ENCODE peak calls at places on chromosomes 4 and X, in five cellular contexts. T, Y, W, S and O are unnamed samples.

GRCh38 chr4:108118505-108118904 is 50.2 kb downstream of the LEF1 start:
- DNase-seq in T (no peak), S (peak; percentile 22), W (no peak), Y (no peak), O (no peak)

GRCh38 chr4:186536285-186536684 is 19.1 kb downstream of the MTNR1A start:
- DNase-seq in T (no peak), W (no peak), S (no peak), Y (no peak), O (no peak)

GRCh38 chrX:137428777-137429564 is 137.0 kb upstream of the ZIC3 start:
- DNase-seq in T (no peak), W (no peak), Y (no peak), S (no peak), O (no peak)

GRCh38 chrX:10759400-10759799 is 139.0 kb upstream of the MID1 start:
- DNase-seq in Y (no peak), S (no peak), W (no peak), T (no peak), O (no peak)

GRCh38 chr4:114494257-114494803 is 104.3 kb upstream of the UGT8 start:
- DNase-seq in S (no peak), T (no peak), W (no peak), Y (no peak), O (no peak)

GRCh38 chr4:156933633-156934258 is 37.9 kb downstream of the PDGFC start:
- DNase-seq in W (no peak), T (peak; percentile 99), Y (peak; percentile 24), S (peak; percentile 86), O (peak; percentile 79)

GRCh38 chrX:11254417-11255109 is 38.6 kb upstream of the AMELX start:
- DNase-seq in W (no peak), Y (no peak), S (no peak), T (no peak), O (no peak)

GRCh38 chrX:137929951-137930350 is 364.0 kb downstream of the ZIC3 start:
- DNase-seq in T (no peak), W (no peak), S (no peak), Y (no peak), O (no peak)

GRCh38 chrX:46588263-46588662 is 14.7 kb downstream of the CHST7 start:
- DNase-seq in W (no peak), Y (peak; percentile 53), T (no peak), S (peak; percentile 82), O (no peak)

GRCh38 chr4:118112647-118113046 is 78.4 kb downstream of the NDST3 start:
- DNase-seq in Y (no peak), T (peak; percentile 2), W (no peak), S (peak; percentile 16), O (peak; percentile 5)

GRCh38 chr4:74096265-74096980 is 2.6 kb downstream of the CXCL2 start:
- DNase-seq in S (no peak), Y (no peak), T (no peak), W (no peak), O (no peak)

GRCh38 chr4:78518551-78518950 is 33.0 kb upstream of the ANXA3 start:
- DNase-seq in W (no peak), T (no peak), S (no peak), Y (no peak), O (no peak)

GRCh38 chrX:69724307-69724706 is 108.4 kb downstream of the EDA start:
- DNase-seq in W (no peak), Y (no peak), S (no peak), T (no peak), O (no peak)

GRCh38 chrX:49171752-49172279 is at the start of gene PLP2:
- DNase-seq in S (peak; percentile 46), Y (no peak), T (no peak), W (peak; percentile 79), O (no peak)

GRCh38 chrX:21524008-21524407 is 134.1 kb downstream of the KLHL34 start:
- DNase-seq in Y (no peak), S (no peak), T (no peak), W (no peak), O (no peak)

GRCh38 chrX:153457136-153457825 is 11.4 kb upstream of the TREX2 start:
- DNase-seq in Y (no peak), S (no peak), T (no peak), W (no peak), O (no peak)

GRCh38 chr4:101398807-101399206 is 51.5 kb upstream of the PPP3CA start:
- DNase-seq in T (no peak), Y (no peak), W (no peak), S (no peak), O (no peak)

GRCh38 chr4:174214102-174214878 is 69.2 kb downstream of the FBXO8 start:
- DNase-seq in T (no peak), S (no peak), W (no peak), Y (no peak), O (no peak)

DNA sequence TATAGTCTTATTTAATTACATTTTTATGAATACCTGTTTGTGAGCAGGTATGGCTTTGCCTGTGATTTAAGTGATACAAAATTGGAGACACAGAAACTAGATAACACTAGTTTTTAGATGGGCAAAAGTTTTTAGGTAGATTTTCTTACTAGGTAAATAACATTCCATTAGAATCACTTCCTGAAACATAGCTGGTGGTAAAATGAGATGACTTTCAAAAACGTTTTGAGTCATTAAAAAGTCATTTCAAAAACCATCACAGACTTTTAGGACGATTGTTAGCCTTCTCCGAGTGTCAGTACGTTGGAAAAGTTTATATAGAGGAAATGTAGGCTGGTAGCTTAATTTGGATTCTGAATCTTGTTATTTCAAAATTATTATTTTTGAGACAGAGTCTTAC is 18.3 kb downstream of the PTTG2 start:
- DNase-seq in T (no peak), W (no peak), Y (no peak), S (no peak), O (no peak)
- H3K4me3 ChIP-seq in T (peak overlapping the region; percentile 77), W (no peak overlapping the region), Y (peak overlapping the region; percentile 66), S (peak overlapping the region; percentile 62), O (peak overlapping the region; percentile 54)

GRCh38 chr4:82578935-82579334 is 17.1 kb upstream of the TMEM150C start:
- DNase-seq in Y (no peak), S (no peak), W (no peak), T (no peak), O (no peak)
- TF ChIP-seq CTCF in Y (peak; percentile 30), S (peak; percentile 36), W (no peak), T (peak; percentile 45), O (peak; percentile 34)

DNA sequence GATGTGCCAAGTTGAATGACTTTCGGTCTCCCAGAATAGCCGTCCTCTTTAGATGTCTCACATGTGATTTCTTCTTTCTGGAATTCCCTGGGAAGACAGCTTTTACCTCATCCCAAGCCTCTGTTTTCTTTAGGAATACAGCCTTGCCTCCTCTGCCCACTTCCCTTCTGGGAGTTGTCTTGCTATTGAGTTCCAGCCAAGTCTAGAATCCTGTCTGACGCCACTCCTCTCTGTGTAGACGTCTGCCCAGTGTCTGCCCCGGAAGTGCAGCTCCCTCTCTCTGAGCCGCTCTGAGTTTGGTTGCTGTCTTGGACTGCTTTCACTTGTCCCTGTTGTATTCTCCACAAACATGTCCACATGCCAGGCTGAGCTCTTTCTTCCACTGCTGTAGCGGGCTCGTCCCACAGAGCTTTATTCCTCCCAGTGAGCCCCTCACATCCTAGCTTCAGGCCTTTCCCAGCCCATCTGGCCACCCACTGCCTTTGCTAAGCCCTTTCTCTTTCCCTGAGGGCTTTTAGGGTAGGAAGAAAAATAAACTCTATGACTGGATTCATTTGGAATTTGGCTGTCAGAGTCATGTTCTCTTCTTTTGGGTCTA is 9.0 kb upstream of the IGFBP7 start:
- DNase-seq in T (no peak), W (no peak), S (peak; percentile 93), Y (peak; percentile 72), O (no peak)
- H3K4me3 ChIP-seq in T (no peak overlapping the region), W (no peak overlapping the region), S (no peak overlapping the region), Y (no peak overlapping the region), O (no peak overlapping the region)

DNA sequence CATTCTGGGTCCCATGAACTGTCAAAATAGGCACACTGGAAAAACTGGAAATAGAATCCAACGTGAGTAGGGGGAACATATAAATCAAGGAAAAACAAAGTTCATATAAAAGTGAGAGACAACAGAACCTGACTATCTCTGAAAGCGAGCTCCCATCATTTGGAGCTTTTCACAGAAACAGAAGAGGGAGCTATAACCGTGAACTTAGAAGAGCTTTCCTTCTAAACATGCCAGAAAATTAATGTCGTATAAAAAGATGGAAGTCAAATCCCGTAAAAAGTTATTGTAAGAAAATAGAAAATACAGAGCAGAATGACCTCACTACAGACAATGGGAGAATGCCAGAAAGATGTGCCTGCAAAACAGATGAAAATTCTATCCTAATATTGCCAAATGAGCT is 23.9 kb upstream of the HSD17B10 start:
- DNase-seq in W (no peak), S (no peak), T (no peak), Y (no peak), O (no peak)
- TF ChIP-seq CTCF in W (no peak), S (no peak), T (no peak), Y (peak; percentile 7), O (peak; percentile 34)